ENCODE peak calls at places on chromosomes 6 and 20, in eight cellular contexts. T is left ventricle myocardium inferior, E is mammary epithelial cell, N is A549, S is fibroblast of mammary gland, R is B cell, Z is left lung, O is T-cell. P is an unnamed sample.
A peak's percentile ranks its signal among the peaks of the same experiment; 100 is the strongest.

GRCh38 chr20:57928181-57928967 is 218.6 kb upstream of the PMEPA1 start:
- DNase-seq in T (no peak), E (peak; percentile 16), N (peak; percentile 31), S (no peak), R (no peak), Z (no peak), O (no peak), P (no peak)

GRCh38 chr6:157099912-157100593 is 223.3 kb downstream of the TMEM242 start:
- DNase-seq in T (no peak), E (peak; percentile 15), N (no peak), S (no peak), R (peak; percentile 67), Z (no peak), O (peak; percentile 21), P (no peak)

GRCh38 chr20:44072381-44072780 is 114.6 kb downstream of the JPH2 start:
- DNase-seq in T (no peak), E (no peak), N (no peak), S (no peak), R (no peak), Z (no peak), O (no peak), P (no peak)

GRCh38 chr6:3610206-3610605 is 141.3 kb downstream of the PXDC1 start:
- DNase-seq in T (no peak), E (peak; percentile 76), N (peak; percentile 24), S (peak; percentile 34), R (no peak), Z (no peak), O (no peak), P (peak; percentile 56)

GRCh38 chr6:706161-706560 is 13.2 kb upstream of the EXOC2 start:
- DNase-seq in T (no peak), E (no peak), N (no peak), S (no peak), R (no peak), Z (no peak), O (no peak), P (no peak)

GRCh38 chr20:36121981-36122930 is 32.3 kb upstream of the EPB41L1 start:
- DNase-seq in T (no peak), E (peak; percentile 81), N (no peak), S (no peak), R (no peak), Z (peak; percentile 83), O (no peak), P (no peak)

GRCh38 chr6:89250239-89250638 is 33.1 kb upstream of the GABRR1 start:
- DNase-seq in T (no peak), E (no peak), N (no peak), S (no peak), R (no peak), Z (no peak), O (no peak), P (no peak)

GRCh38 chr6:13766201-13766634 is 48.1 kb downstream of the MCUR1 start:
- DNase-seq in T (no peak), E (peak; percentile 54), N (no peak), S (peak; percentile 70), R (no peak), Z (no peak), O (no peak), P (peak; percentile 74)

GRCh38 chr6:66961191-66961590 is 1254.2 kb upstream of the EYS start:
- DNase-seq in T (no peak), E (peak; percentile 14), N (no peak), S (no peak), R (no peak), Z (no peak), O (no peak), P (no peak)

GRCh38 chr6:122482750-122483080 is 11.1 kb upstream of the SERINC1 start:
- DNase-seq in T (no peak), E (no peak), N (no peak), S (no peak), R (no peak), Z (no peak), O (no peak), P (no peak)

GRCh38 chr6:28585335-28585734 is 59.7 kb downstream of the GPX5 start:
- DNase-seq in T (no peak), E (peak; percentile 62), N (no peak), S (peak; percentile 78), R (no peak), Z (no peak), O (no peak), P (no peak)

GRCh38 chr6:84762220-84762940 is 2.0 kb downstream of the TBX18 start:
- DNase-seq in T (no peak), E (peak; percentile 52), N (peak; percentile 68), S (peak; percentile 60), R (no peak), Z (no peak), O (no peak), P (no peak)

GRCh38 chr6:110053395-110054240 is 75.5 kb downstream of the GPR6 start:
- DNase-seq in T (no peak), E (peak; percentile 29), N (peak; percentile 51), S (peak; percentile 72), R (peak; percentile 52), Z (no peak), O (no peak), P (no peak)

GRCh38 chr6:2141644-2142290 is 103.6 kb downstream of the GMDS start:
- DNase-seq in T (no peak), E (peak; percentile 17), N (no peak), S (no peak), R (no peak), Z (no peak), O (no peak), P (no peak)

GRCh38 chr6:159999240-159999671 is 30.4 kb downstream of the IGF2R start:
- DNase-seq in T (no peak), E (no peak), N (no peak), S (no peak), R (no peak), Z (no peak), O (no peak), P (no peak)

GRCh38 chr20:20546402-20546801 is 166.0 kb downstream of the RALGAPA2 start:
- DNase-seq in T (no peak), E (peak; percentile 48), N (no peak), S (no peak), R (no peak), Z (no peak), O (no peak), P (no peak)

GRCh38 chr6:155185544-155185943 is 78.3 kb upstream of the CLDN20 start:
- DNase-seq in T (no peak), E (peak; percentile 34), N (peak; percentile 59), S (peak; percentile 35), R (no peak), Z (no peak), O (no peak), P (peak; percentile 90)

GRCh38 chr6:147547369-147547902 is 38.9 kb downstream of the SAMD5 start:
- DNase-seq in T (no peak), E (no peak), N (no peak), S (no peak), R (no peak), Z (no peak), O (no peak), P (no peak)

GRCh38 chr20:37528442-37529213 is 952 bp upstream of the BLCAP start:
- DNase-seq in T (no peak), E (peak; percentile 28), N (no peak), S (peak; percentile 30), R (no peak), Z (no peak), O (no peak), P (no peak)

GRCh38 chr20:39983183-39983582 is 705.9 kb downstream of the MAFB start:
- DNase-seq in T (no peak), E (peak; percentile 1), N (no peak), S (no peak), R (no peak), Z (no peak), O (no peak), P (no peak)

GRCh38 chr20:3431109-3431508 is 23.6 kb upstream of the DNAAF9 start:
- DNase-seq in T (no peak), E (no peak), N (no peak), S (no peak), R (no peak), Z (no peak), O (no peak), P (no peak)

GRCh38 chr6:136360783-136361182 is 71.1 kb upstream of the BCLAF1 start:
- DNase-seq in T (no peak), E (no peak), N (no peak), S (no peak), R (no peak), Z (no peak), O (no peak), P (no peak)

GRCh38 chr20:10427060-10427692 is 6.8 kb downstream of the MKKS start:
- DNase-seq in T (peak; percentile 49), E (peak; percentile 47), N (peak; percentile 84), S (peak; percentile 75), R (peak; percentile 57), Z (peak; percentile 47), O (peak; percentile 9), P (peak; percentile 15)

GRCh38 chr6:3037578-3038365 is 30.5 kb upstream of the RIPK1 start:
- DNase-seq in T (no peak), E (no peak), N (no peak), S (no peak), R (no peak), Z (no peak), O (no peak), P (no peak)

GRCh38 chr20:9392892-9393857 is 121.2 kb upstream of the LAMP5 start:
- DNase-seq in T (peak; percentile 58), E (peak; percentile 40), N (peak; percentile 62), S (peak; percentile 68), R (no peak), Z (peak; percentile 72), O (no peak), P (no peak)

GRCh38 chr6:155882527-155883333 is 427.1 kb upstream of the NOX3 start:
- DNase-seq in T (no peak), E (no peak), N (no peak), S (no peak), R (peak; percentile 16), Z (no peak), O (no peak), P (no peak)

GRCh38 chr6:52297433-52297832 is 12.9 kb upstream of the MCM3 start:
- DNase-seq in T (no peak), E (no peak), N (no peak), S (peak; percentile 13), R (peak; percentile 42), Z (no peak), O (no peak), P (no peak)

GRCh38 chr6:10383312-10384063 is 31.4 kb downstream of the TFAP2A start:
- DNase-seq in T (no peak), E (peak; percentile 41), N (peak; percentile 60), S (no peak), R (no peak), Z (no peak), O (no peak), P (no peak)

GRCh38 chr20:44582321-44583025 is at the start of gene PKIG:
- DNase-seq in T (no peak), E (peak; percentile 45), N (no peak), S (peak; percentile 95), R (no peak), Z (no peak), O (no peak), P (no peak)

GRCh38 chr20:11703119-11703518 is 214.6 kb upstream of the BTBD3 start:
- DNase-seq in T (no peak), E (no peak), N (no peak), S (no peak), R (no peak), Z (no peak), O (no peak), P (no peak)

P was measured in retinal pigment epithelial cell.